ENCODE peak calls at places on chromosome 21, in four cellular contexts. P is HCT116, R is pancreas, B is heart right ventricle. T is an unnamed sample. For H3K9me3, the result is how much of the 10 kb centered on the place peaks cover.

GRCh38 chr21:37364722-37365121 is 1.9 kb upstream of the DYRK1A start:
- DNase-seq in P (no peak), R (no peak), B (no peak), T (no peak)

GRCh38 chr21:42818328-42818749 is 61.0 kb downstream of the WDR4 start:
- DNase-seq in P (peak), R (peak), B (peak), T (peak)

GRCh38 chr21:41611441-41611840 is 103.5 kb upstream of the TMPRSS2 start:
- DNase-seq in P (no peak), R (no peak), B (no peak), T (no peak)

GRCh38 chr21:25330266-25330665 is 277.0 kb downstream of the MRPL39 start:
- DNase-seq in P (no peak), R (no peak), B (no peak), T (no peak)

GRCh38 chr21:30408782-30409494 is 13.1 kb downstream of the KRTAP13-1 start:
- DNase-seq in P (peak), R (peak), B (peak), T (peak)

GRCh38 chr21:42102946-42103345 is 31.8 kb downstream of the UMODL1 start:
- DNase-seq in P (no peak), R (no peak), B (no peak), T (no peak)

GRCh38 chr21:17441370-17441769 is 71.5 kb upstream of the CXADR start:
- DNase-seq in P (no peak), R (peak), B (no peak), T (peak)

GRCh38 chr21:33383056-33383888 is 19.9 kb upstream of the IFNGR2 start:
- DNase-seq in P (peak), R (no peak), B (no peak), T (peak)

GRCh38 chr21:28518620-28519019 is 474.1 kb downstream of the LTN1 start:
- DNase-seq in P (no peak), R (no peak), B (no peak), T (no peak)

GRCh38 chr21:9735421-9735961 is 785.9 kb upstream of the TPTE start:
- DNase-seq in P (no peak), R (no peak), B (no peak), T (no peak)
- H3K9me3 ChIP-seq in P (under half), R (under half), B (under half), T (under half)

DNA sequence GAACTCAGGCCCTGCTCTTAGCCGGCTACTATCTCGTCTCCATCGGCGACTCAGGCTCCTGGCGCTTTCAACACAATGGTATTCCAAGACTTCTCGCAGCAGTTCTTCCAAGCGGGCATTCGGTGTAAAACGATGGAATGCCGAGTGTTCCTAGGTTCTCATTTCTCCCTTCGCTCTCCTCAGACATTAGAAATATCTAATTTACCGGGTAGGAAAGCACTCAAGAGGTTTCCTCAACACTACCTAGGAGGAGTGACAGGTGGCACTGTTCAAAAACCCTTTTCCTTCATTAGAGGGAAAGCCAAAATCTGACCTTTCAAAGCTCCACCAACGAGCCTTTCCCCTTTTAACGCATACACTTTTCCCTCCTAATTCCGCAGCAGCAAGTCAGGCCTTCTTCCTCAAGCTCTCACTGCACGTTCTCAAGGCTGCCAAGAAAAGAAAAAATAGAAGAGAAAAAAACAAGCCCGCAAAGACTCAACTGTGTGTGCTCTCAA is 601 bp downstream of the UBE2G2 start:
- DNase-seq in P (peak), R (no peak), B (no peak), T (no peak)
- TF ChIP-seq CTCF in P (peak), R (no peak), B (no peak), T (peak)

DNA sequence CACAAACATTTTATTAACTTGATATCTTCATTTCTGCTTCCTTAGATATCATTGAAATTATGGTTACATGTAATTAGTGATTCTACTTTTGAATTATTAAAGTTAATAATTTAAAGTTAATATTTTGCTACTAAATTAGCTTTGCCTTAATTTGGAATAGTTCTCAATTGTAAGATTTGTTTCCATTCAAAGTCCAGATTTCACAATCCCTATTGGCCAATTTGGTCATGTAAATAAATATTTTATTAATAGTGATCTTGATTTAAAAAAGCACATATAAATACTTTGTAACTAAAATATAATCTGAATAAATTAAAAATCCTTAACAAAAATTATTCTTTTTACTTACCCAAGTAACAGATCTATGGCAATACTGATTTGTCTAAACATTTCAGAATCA is 1558.6 kb downstream of the NCAM2 start:
- DNase-seq in P (no peak), R (no peak), B (no peak), T (no peak)
- H3K27ac ChIP-seq in P (no peak), R (no peak), B (no peak), T (no peak)

DNA sequence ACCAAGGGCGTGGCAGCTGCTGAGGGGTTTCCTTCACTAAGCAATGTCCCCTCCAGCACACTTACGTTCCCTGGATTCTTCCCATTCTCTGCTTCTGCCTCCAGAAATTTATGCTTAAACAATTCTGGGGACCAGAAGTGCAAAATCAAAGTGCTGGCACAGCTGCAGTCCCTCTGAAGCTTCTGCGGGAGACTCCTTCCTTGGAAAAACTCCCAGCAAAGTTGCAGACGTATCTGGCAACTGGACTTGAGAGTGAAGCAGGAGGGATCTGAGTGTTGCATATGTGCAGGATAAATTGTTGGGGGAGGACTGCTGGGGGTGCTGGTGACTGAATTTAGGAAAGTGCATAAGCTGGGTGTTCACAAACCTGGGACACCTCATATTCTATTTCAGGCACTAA is 402.9 kb downstream of the PCP4 start:
- DNase-seq in P (no peak), R (no peak), B (no peak), T (no peak)
- H3K9me3 ChIP-seq in P (under half), R (under half), B (under half), T (under half)

GRCh38 chr21:46148106-46148505 is 7.3 kb downstream of the FTCD start:
- DNase-seq in P (no peak), R (no peak), B (no peak), T (no peak)

GRCh38 chr21:46149205-46149901 is 6.0 kb downstream of the FTCD start:
- DNase-seq in P (no peak), R (no peak), B (no peak), T (no peak)

GRCh38 chr21:46150491-46151121 is 4.8 kb downstream of the FTCD start:
- DNase-seq in P (no peak), R (no peak), B (no peak), T (no peak)

GRCh38 chr21:46151261-46151988 is 4.0 kb downstream of the FTCD start:
- DNase-seq in P (no peak), R (peak), B (no peak), T (peak)

DNA sequence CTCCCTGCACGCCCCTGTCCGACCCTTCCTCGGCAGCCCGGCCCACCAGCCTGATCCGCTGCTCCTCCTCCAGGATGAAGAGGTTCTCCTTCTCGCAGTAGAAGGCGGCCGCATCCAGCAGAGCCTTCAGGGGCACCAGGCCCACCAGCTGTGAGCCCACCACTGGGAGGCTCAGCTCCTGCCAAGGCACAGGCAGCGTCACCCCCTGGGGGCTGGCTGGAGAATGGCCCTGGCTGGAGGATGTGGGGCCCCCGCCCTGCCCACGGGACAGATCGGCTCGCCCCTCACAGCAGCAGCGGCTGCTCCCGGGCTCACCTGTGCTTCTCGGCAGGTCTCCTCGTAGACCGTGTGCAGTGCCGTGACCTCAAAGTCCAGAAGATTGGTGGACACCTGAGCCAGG is 5.3 kb downstream of the FTCD start:
- DNase-seq in P (no peak), R (no peak), B (no peak), T (peak)
- TF ChIP-seq CTCF in P (no peak), R (no peak), B (no peak), T (no peak)

DNA sequence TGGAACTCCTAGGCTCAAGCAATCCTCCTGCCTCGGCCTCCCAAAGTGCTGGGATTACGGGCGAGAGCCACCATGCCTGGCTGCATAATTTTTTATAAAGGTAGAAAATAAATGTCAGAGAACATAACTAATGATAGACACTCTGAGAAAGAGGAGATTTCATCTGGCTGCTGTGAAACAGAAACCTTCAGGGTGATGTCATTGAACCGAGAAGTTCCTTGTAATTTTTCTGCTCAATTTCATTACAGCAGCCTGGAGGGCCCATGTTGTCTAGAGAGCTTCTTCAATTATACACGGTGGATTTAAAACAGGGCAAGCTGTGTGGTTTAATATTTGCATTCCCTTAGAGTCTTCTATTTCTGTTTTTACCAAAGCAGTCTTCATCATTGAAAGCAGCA is 64.3 kb upstream of the MORC3 start:
- DNase-seq in P (no peak), R (no peak), B (no peak), T (no peak)
- H3K27ac ChIP-seq in P (no peak), R (no peak), B (no peak), T (no peak)

GRCh38 chr21:34623519-34623918 is 8.6 kb upstream of the RCAN1 start:
- DNase-seq in P (no peak), R (no peak), B (no peak), T (no peak)

GRCh38 chr21:34630536-34631143 is 15.7 kb upstream of the RCAN1 start:
- DNase-seq in P (peak), R (peak), B (no peak), T (no peak)

GRCh38 chr21:34625194-34625593 is 10.3 kb upstream of the RCAN1 start:
- DNase-seq in P (no peak), R (no peak), B (peak), T (no peak)

GRCh38 chr21:34621434-34622000 is 6.6 kb upstream of the RCAN1 start:
- DNase-seq in P (no peak), R (no peak), B (no peak), T (no peak)

DNA sequence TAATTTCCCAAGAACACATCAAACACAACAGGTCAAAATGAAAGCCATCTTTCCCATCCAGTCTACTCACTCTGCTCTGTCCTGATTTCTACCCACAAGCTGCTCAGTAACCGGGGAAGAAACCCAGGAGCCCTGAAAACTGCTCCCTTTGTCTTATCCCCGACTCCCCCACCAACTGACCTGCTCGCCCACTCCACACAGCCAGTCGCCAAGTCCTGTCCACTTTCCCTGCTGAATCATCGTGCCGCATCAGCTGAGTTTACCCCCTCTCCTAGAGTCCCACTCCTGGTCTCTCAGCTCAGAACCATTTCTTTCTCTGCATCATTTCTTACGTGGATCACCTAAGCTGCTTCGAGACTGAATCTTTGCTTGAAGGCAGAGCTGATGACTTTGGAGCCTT is 11.2 kb upstream of the RCAN1 start:
- DNase-seq in P (no peak), R (no peak), B (no peak), T (no peak)
- H3K9me3 ChIP-seq in P (under half), R (under half), B (under half), T (under half)

T was measured in lower lobe of right lung.